ENCODE peak calls at places on chromosome 17, in six cellular contexts. E is PC-3, Y is small intestine, X is Caco-2, L is tibial artery, Q is OCI-LY7. A is an unnamed sample.

GRCh38 chr17:38588775-38589174 is 17.0 kb downstream of the SRCIN1 start:
- DNase-seq in L (no peak), E (no peak), X (no peak), Y (no peak), Q (no peak), A (no peak)

GRCh38 chr17:35788504-35788998 is 6.9 kb downstream of the MMP28 start:
- DNase-seq in L (peak; percentile 64), E (peak; percentile 81), Q (no peak), Y (peak; percentile 59), X (no peak), A (peak; percentile 98)

GRCh38 chr17:81130385-81131288 is 34.7 kb upstream of the PVALEF start:
- DNase-seq in L (no peak), E (no peak), X (no peak), Q (no peak), Y (peak; percentile 91), A (no peak)

GRCh38 chr17:3780986-3781385 is 20.0 kb downstream of the ITGAE start:
- DNase-seq in X (no peak), Q (no peak), Y (no peak), E (no peak), L (no peak), A (peak; percentile 57)

GRCh38 chr17:71057448-71057847 is 888.1 kb downstream of the KCNJ2 start:
- DNase-seq in Q (no peak), X (no peak), E (no peak), Y (no peak), L (no peak), A (no peak)

GRCh38 chr17:63136381-63137012 is 170.5 kb downstream of the TANC2 start:
- DNase-seq in X (no peak), Y (no peak), Q (no peak), E (no peak), L (no peak), A (no peak)

GRCh38 chr17:81432873-81433451 is 37.7 kb downstream of the BAHCC1 start:
- DNase-seq in E (peak; percentile 49), Y (peak; percentile 30), X (no peak), Q (no peak), L (no peak), A (peak; percentile 31)

GRCh38 chr17:40485851-40486512 is 15.4 kb downstream of the TNS4 start:
- DNase-seq in Q (no peak), L (peak; percentile 78), Y (no peak), E (peak; percentile 91), X (no peak), A (peak; percentile 98)

GRCh38 chr17:57599271-57600045 is 145.6 kb downstream of the CCDC182 start:
- DNase-seq in L (no peak), E (no peak), Y (no peak), Q (peak; percentile 50), X (no peak), A (no peak)

GRCh38 chr17:57601328-57601727 is 143.8 kb downstream of the CCDC182 start:
- DNase-seq in Y (no peak), X (no peak), E (no peak), Q (no peak), L (no peak), A (no peak)

GRCh38 chr17:57597531-57598453 is 147.3 kb downstream of the CCDC182 start:
- DNase-seq in Q (peak; percentile 42), L (no peak), E (peak; percentile 85), X (peak; percentile 76), Y (peak; percentile 69), A (peak; percentile 84)

GRCh38 chr17:57602896-57603295 is 142.2 kb downstream of the CCDC182 start:
- DNase-seq in E (no peak), L (no peak), X (no peak), Y (no peak), Q (no peak), A (no peak)

DNA sequence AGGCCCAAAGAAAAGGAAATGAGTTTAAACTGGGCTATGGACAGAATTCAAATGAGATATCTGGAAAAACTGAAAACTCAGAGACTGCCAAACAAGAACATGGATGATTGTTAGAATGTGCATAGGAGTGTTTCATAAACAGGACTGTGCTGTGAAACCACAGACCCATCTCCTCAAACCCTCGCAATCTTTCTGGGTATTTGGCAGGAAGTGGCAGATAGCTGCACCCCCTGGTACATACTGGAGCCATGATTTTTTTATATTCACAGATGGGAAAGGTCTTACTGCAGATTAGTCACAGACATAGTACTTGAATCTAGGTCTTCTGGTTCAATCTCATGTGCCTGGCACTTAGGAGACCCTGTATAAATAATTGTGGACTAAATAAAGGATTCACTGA is 145.0 kb downstream of the CCDC182 start:
- DNase-seq in Q (peak; percentile 28), Y (peak; percentile 45), E (no peak), L (no peak), X (no peak), A (no peak)
- H3K36me3 ChIP-seq in Q (peaks cover 5% of the 10 kb centered on the region), Y (no peaks in the 10 kb centered on the region), E (no peaks in the 10 kb centered on the region), L (no peaks in the 10 kb centered on the region), X (no peaks in the 10 kb centered on the region), A (no peaks in the 10 kb centered on the region)

DNA sequence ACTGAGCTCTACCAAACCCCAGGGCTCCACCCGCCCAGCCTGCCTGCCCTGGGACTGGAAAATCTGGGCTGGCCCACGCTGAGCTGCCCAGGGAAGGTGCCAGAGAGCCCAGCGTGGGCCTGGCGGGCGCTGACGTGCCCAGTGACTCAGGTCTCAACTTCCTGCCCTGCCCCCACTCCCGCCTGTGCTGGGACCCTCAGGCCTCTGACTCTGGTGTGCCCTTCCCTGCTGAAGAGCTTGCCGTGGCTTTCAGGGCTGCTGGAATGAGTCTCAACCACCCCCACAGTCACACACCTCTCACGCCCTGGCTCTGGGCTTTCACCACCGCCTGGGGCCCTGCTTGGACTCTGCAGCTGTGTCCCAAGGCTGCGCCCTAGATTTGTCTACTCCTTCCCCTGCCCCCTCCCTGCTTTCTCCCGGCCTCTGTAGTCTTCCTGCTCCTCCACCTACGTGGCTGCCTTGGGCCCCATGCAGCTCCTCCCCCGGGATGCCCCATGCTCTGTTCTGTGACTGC is 10.4 kb downstream of the LLGL1 start:
- DNase-seq in L (peak; percentile 77), X (no peak), Y (no peak), Q (no peak), E (peak; percentile 72), A (peak; percentile 72)
- H3K36me3 ChIP-seq in L (peaks cover 13% of the 10 kb centered on the region), X (peaks cover 6% of the 10 kb centered on the region), Y (no peaks in the 10 kb centered on the region), Q (no peaks in the 10 kb centered on the region), E (peaks cover 4% of the 10 kb centered on the region), A (no peaks in the 10 kb centered on the region)

DNA sequence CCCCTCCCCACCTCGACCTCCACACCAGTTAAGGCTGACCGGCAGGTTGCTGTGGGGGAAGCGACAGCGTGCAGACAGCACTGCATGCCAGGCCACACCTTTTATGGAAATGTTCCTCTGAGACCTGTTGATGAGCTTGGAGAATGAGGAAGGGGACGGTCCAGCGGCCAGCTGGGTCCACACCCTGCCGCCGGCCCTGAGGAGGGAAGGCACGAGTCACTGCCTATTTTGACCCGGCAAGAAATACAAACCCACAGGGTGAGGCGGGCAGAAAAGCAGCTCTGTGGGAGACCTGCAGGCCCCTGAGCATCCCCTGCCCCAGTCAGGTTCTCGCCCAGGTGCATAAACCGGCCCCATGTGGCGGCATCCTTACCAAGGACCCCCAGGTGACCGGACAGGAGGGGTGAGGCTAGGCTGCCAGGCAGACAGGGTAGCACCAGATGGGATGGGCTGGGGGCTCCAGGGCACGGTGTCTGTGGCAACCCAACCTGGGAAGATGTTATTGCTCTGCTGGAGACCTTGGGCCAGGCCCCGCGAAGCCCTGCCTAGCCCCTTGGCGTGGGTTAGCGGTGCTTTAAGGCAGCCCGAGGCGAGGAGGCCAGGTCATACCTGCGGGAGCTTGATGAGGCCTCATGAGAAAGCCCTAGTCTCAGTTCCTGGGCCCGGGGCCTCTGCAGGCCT is 12.7 kb downstream of the NATD1 start:
- DNase-seq in E (no peak), Y (no peak), X (no peak), L (no peak), Q (no peak), A (no peak)
- H3K36me3 ChIP-seq in E (no peaks in the 10 kb centered on the region), Y (peaks cover 3% of the 10 kb centered on the region), X (no peaks in the 10 kb centered on the region), L (no peaks in the 10 kb centered on the region), Q (no peaks in the 10 kb centered on the region), A (no peaks in the 10 kb centered on the region)

GRCh38 chr17:77465358-77466041 is 324.7 kb downstream of the SEC14L1 start:
- DNase-seq in L (peak; percentile 80), Q (peak; percentile 96), E (peak; percentile 54), Y (peak; percentile 64), X (no peak), A (peak; percentile 79)
- H3K36me3 ChIP-seq in L (no peaks in the 10 kb centered on the region), Q (peaks cover 69% of the 10 kb centered on the region), E (peaks cover 21% of the 10 kb centered on the region), Y (no peaks in the 10 kb centered on the region), X (no peaks in the 10 kb centered on the region), A (no peaks in the 10 kb centered on the region)

A was measured in GM23248.